ENCODE peak calls at places on chromosomes 4 and X, in six cellular contexts. V is AG09309; E is stimulated activated CD4-positive, alpha-beta T cell treated with anti-CD3 and anti-CD28 coated beads, Interleukin-15, amount 100 ng/mL, for 1 hour; U is stimulated activated naive CD4-positive, alpha-beta T cell; P is mesothelial cell of epicardium; N is Right ventricle myocardium superior. Q is an unnamed sample.

GRCh38 chr4:184097240-184097619 is 120.4 kb downstream of the ENPP6 start:
- DNase-seq in V (no peak), E (no peak), U (no peak), P (no peak), N (peak), Q (peak)

GRCh38 chrX:124268099-124268498 is 64.4 kb upstream of the TEX13D start:
- DNase-seq in V (no peak), E (no peak), U (no peak), P (no peak), N (no peak), Q (no peak)

GRCh38 chr4:41852229-41852628 is 83.0 kb upstream of the TMEM33 start:
- DNase-seq in V (no peak), E (no peak), U (no peak), P (no peak), N (no peak), Q (no peak)

GRCh38 chr4:146638801-146639351 is at the start of gene POU4F2:
- DNase-seq in V (no peak), E (no peak), U (no peak), P (peak), N (no peak), Q (no peak)

GRCh38 chr4:168498259-168498658 is 1.4 kb downstream of the PALLD start:
- DNase-seq in V (no peak), E (no peak), U (no peak), P (no peak), N (no peak), Q (no peak)

GRCh38 chrX:31280580-31280979 is 208.7 kb upstream of the FTHL17 start:
- DNase-seq in V (no peak), E (no peak), U (no peak), P (no peak), N (no peak), Q (no peak)

GRCh38 chrX:105063743-105064142 is 156.8 kb downstream of the TEX13A start:
- DNase-seq in V (no peak), E (no peak), U (no peak), P (no peak), N (no peak), Q (no peak)

GRCh38 chr4:25943312-25943711 is 29.3 kb downstream of the SMIM20 start:
- DNase-seq in V (no peak), E (no peak), U (no peak), P (no peak), N (peak), Q (no peak)

GRCh38 chrX:17616936-17617335 is 120.4 kb upstream of the SCML1 start:
- DNase-seq in V (no peak), E (no peak), U (no peak), P (no peak), N (no peak), Q (no peak)

GRCh38 chrX:1465261-1466231 is 12.8 kb upstream of the ASMTL start:
- DNase-seq in V (no peak), E (peak), U (no peak), P (peak), N (peak), Q (peak)

GRCh38 chr4:12439633-12440305 is 1011.1 kb upstream of the HS3ST1 start:
- DNase-seq in V (no peak), E (no peak), U (no peak), P (no peak), N (no peak), Q (no peak)

GRCh38 chr4:159723341-159724048 is 620.6 kb downstream of the RAPGEF2 start:
- DNase-seq in V (no peak), E (no peak), U (no peak), P (no peak), N (no peak), Q (no peak)

GRCh38 chr4:53654300-53654758 is 63.0 kb upstream of the LNX1 start:
- DNase-seq in V (peak), E (no peak), U (no peak), P (no peak), N (no peak), Q (no peak)

GRCh38 chr4:187565416-187565815 is 430.2 kb upstream of the ZFP42 start:
- DNase-seq in V (no peak), E (no peak), U (no peak), P (no peak), N (no peak), Q (no peak)

GRCh38 chr4:2907706-2908293 is 55.4 kb downstream of the NOP14 start:
- DNase-seq in V (no peak), E (no peak), U (no peak), P (no peak), N (no peak), Q (no peak)

GRCh38 chr4:125070869-125071268 is 243.9 kb upstream of the FAT4 start:
- DNase-seq in V (no peak), E (no peak), U (no peak), P (no peak), N (no peak), Q (no peak)

GRCh38 chrX:134599173-134599914 is 58.9 kb downstream of the PLAC1 start:
- DNase-seq in V (peak), E (no peak), U (no peak), P (no peak), N (no peak), Q (no peak)

GRCh38 chr4:183746305-183747229 is 87.5 kb downstream of the TRAPPC11 start:
- DNase-seq in V (peak), E (no peak), U (no peak), P (no peak), N (no peak), Q (no peak)

GRCh38 chr4:1910643-1911042 is 39.5 kb downstream of the NSD2 start:
- DNase-seq in V (peak), E (no peak), U (no peak), P (no peak), N (no peak), Q (no peak)

GRCh38 chrX:52577464-52578173 is 60.8 kb upstream of the XAGE1B start:
- DNase-seq in V (no peak), E (no peak), U (no peak), P (no peak), N (no peak), Q (no peak)

GRCh38 chr4:47705326-47705981 is 132.4 kb downstream of the CORIN start:
- DNase-seq in V (no peak), E (no peak), U (no peak), P (no peak), N (no peak), Q (no peak)

GRCh38 chr4:153205028-153205648 is 895 bp downstream of the TRIM2 start:
- DNase-seq in V (no peak), E (no peak), U (no peak), P (no peak), N (no peak), Q (no peak)

GRCh38 chrX:3317191-3317718 is 29.2 kb downstream of the MXRA5 start:
- DNase-seq in V (no peak), E (no peak), U (no peak), P (no peak), N (no peak), Q (no peak)

GRCh38 chr4:26496207-26496783 is 6.0 kb upstream of the CCKAR start:
- DNase-seq in V (no peak), E (no peak), U (no peak), P (no peak), N (no peak), Q (no peak)

GRCh38 chr4:16066586-16067128 is 17.2 kb downstream of the PROM1 start:
- DNase-seq in V (no peak), E (no peak), U (no peak), P (no peak), N (no peak), Q (no peak)

GRCh38 chr4:73442275-73442674 is 6.3 kb downstream of the AFP start:
- DNase-seq in V (no peak), E (no peak), U (no peak), P (no peak), N (no peak), Q (no peak)

GRCh38 chrX:124530803-124531202 is 184.4 kb downstream of the SH2D1A start:
- DNase-seq in V (no peak), E (no peak), U (no peak), P (no peak), N (no peak), Q (no peak)

GRCh38 chr4:3122081-3122563 is 47.6 kb downstream of the HTT start:
- DNase-seq in V (no peak), E (no peak), U (no peak), P (no peak), N (no peak), Q (no peak)

GRCh38 chr4:93710101-93710846 is 118.3 kb upstream of the ATOH1 start:
- DNase-seq in V (no peak), E (no peak), U (no peak), P (no peak), N (no peak), Q (no peak)

GRCh38 chr4:174929346-174929745 is 11.2 kb downstream of the ADAM29 start:
- DNase-seq in V (no peak), E (no peak), U (no peak), P (no peak), N (no peak), Q (no peak)

GRCh38 chr4:15777697-15778096 is 431 bp upstream of the CD38 start:
- DNase-seq in V (no peak), E (no peak), U (no peak), P (no peak), N (no peak), Q (no peak)

Q was measured in suprapubic skin.